ENCODE peak calls at places on chromosomes 12 and 14, in four cellular contexts. W is heart right ventricle, F is H9, H is left ventricle myocardium inferior. D is an unnamed sample. For H3K4me1, the result is how much of the 10 kb centered on the place peaks cover.

GRCh38 chr12:83046019-83046418 is 359.3 kb downstream of the TMTC2 start:
- DNase-seq in H (no peak), F (no peak), W (no peak), D (no peak)

GRCh38 chr12:3743803-3744202 is 9.1 kb downstream of the CRACR2A start:
- DNase-seq in F (no peak), H (no peak), W (no peak), D (no peak)

GRCh38 chr12:106417926-106418910 is 60.7 kb downstream of the POLR3B start:
- DNase-seq in W (no peak), H (no peak), F (no peak), D (no peak)

GRCh38 chr14:46405095-46405494 is 246.5 kb downstream of the RPL10L start:
- DNase-seq in H (no peak), F (no peak), W (no peak), D (no peak)

GRCh38 chr14:29282169-29282568 is 515.6 kb downstream of the FOXG1 start:
- DNase-seq in F (no peak), W (no peak), H (no peak), D (no peak)

GRCh38 chr14:55458800-55459577 is 18.6 kb upstream of the TBPL2 start:
- DNase-seq in H (no peak), F (no peak), W (no peak), D (no peak)

GRCh38 chr12:88185988-88186387 is 43.9 kb downstream of the TMTC3 start:
- DNase-seq in F (no peak), W (no peak), H (no peak), D (no peak)

GRCh38 chr12:6891637-6892036 is 13.0 kb upstream of the LRRC23 start:
- DNase-seq in W (no peak), F (no peak), H (no peak), D (no peak)

GRCh38 chr12:58967551-58967950 is 47.2 kb upstream of the LRIG3 start:
- DNase-seq in W (no peak), F (no peak), H (no peak), D (no peak)

GRCh38 chr14:31090872-31091764 is 64.9 kb upstream of the STRN3 start:
- DNase-seq in H (no peak), W (no peak), F (no peak), D (no peak)

GRCh38 chr12:67795235-67795634 is 146.7 kb downstream of the DYRK2 start:
- DNase-seq in F (no peak), H (no peak), W (no peak), D (no peak)

GRCh38 chr12:15346488-15346887 is 24.2 kb downstream of the PTPRO start:
- DNase-seq in H (no peak), W (no peak), F (no peak), D (no peak)

GRCh38 chr12:54378791-54379400 is 5.6 kb downstream of the ZNF385A start:
- DNase-seq in H (peak), W (peak), F (peak), D (no peak)

GRCh38 chr12:30533518-30533917 is 162.2 kb downstream of the IPO8 start:
- DNase-seq in F (no peak), H (no peak), W (no peak), D (no peak)

GRCh38 chr12:86521870-86522269 is 265.7 kb upstream of the MGAT4C start:
- DNase-seq in F (no peak), W (no peak), H (no peak), D (no peak)

GRCh38 chr14:68364823-68365222 is 428.0 kb downstream of the ZFP36L1 start:
- DNase-seq in F (peak), W (no peak), H (no peak), D (no peak)

GRCh38 chr12:5945071-5946008 is at the start of gene ANO2:
- DNase-seq in H (no peak), W (peak), F (peak), D (peak)

GRCh38 chr14:72863216-72864006 is 30.5 kb downstream of the DPF3 start:
- DNase-seq in W (no peak), H (no peak), F (no peak), D (no peak)

GRCh38 chr12:105888696-105889095 is 250.1 kb downstream of the NUAK1 start:
- DNase-seq in F (no peak), H (no peak), W (no peak), D (peak)

GRCh38 chr12:41907036-41907435 is 237.6 kb downstream of the GXYLT1 start:
- DNase-seq in W (no peak), F (peak), H (no peak), D (no peak)

GRCh38 chr14:54299393-54300363 is 97.1 kb upstream of the CDKN3 start:
- DNase-seq in W (no peak), H (peak), F (no peak), D (no peak)

GRCh38 chr12:106217706-106218105 is 30.1 kb downstream of the CKAP4 start:
- DNase-seq in F (no peak), H (no peak), W (no peak), D (no peak)

GRCh38 chr14:34059925-34060746 is 109.3 kb upstream of the EGLN3 start:
- DNase-seq in H (peak), W (peak), F (peak), D (peak)

GRCh38 chr12:41942355-41942754 is 202.3 kb downstream of the GXYLT1 start:
- DNase-seq in W (no peak), F (no peak), H (no peak), D (no peak)

GRCh38 chr14:95431199-95432145 is 85.0 kb downstream of the SYNE3 start:
- DNase-seq in W (no peak), F (peak), H (no peak), D (no peak)

GRCh38 chr12:42854826-42855225 is 265.3 kb upstream of the PRICKLE1 start:
- DNase-seq in W (no peak), F (no peak), H (no peak), D (no peak)

GRCh38 chr14:44847910-44848309 is 113.8 kb downstream of the KLHL28 start:
- DNase-seq in W (no peak), F (no peak), H (no peak), D (no peak)

GRCh38 chr14:95961481-95961880 is 77.7 kb upstream of the C14orf132 start:
- DNase-seq in H (no peak), W (no peak), F (no peak), D (no peak)

GRCh38 chr14:90511252-90511651 is 114.4 kb downstream of the CALM1 start:
- DNase-seq in H (no peak), W (no peak), F (no peak), D (no peak)
- H3K4me1 ChIP-seq in H (under half), W (under half), F (under half), D (under half)

GRCh38 chr12:27614866-27615265 is 81.4 kb upstream of the REP15 start:
- DNase-seq in F (no peak), W (no peak), H (no peak), D (no peak)

GRCh38 chr12:27615331-27615891 is 80.8 kb upstream of the REP15 start:
- DNase-seq in H (no peak), W (no peak), F (no peak), D (no peak)

GRCh38 chr12:27616356-27617150 is 79.7 kb upstream of the REP15 start:
- DNase-seq in F (no peak), H (no peak), W (no peak), D (no peak)

GRCh38 chr12:27610380-27610779 is 85.9 kb upstream of the REP15 start:
- DNase-seq in H (no peak), W (no peak), F (no peak), D (no peak)

GRCh38 chr12:27614386-27614785 is 81.9 kb upstream of the REP15 start:
- DNase-seq in F (no peak), H (no peak), W (no peak), D (no peak)
- H3K4me1 ChIP-seq in F (under half), H (half or more), W (half or more), D (under half)

GRCh38 chr12:89674326-89674942 is 34.2 kb downstream of the ATP2B1 start:
- DNase-seq in H (no peak), W (no peak), F (no peak), D (no peak)
- H3K4me1 ChIP-seq in H (under half), W (under half), F (under half), D (under half)

GRCh38 chr12:120007272-120007671 is 18.2 kb downstream of the BICDL1 start:
- DNase-seq in H (no peak), F (no peak), W (no peak), D (no peak)
- H3K4me1 ChIP-seq in H (under half), F (under half), W (under half), D (under half)

GRCh38 chr14:101810897-101811620 is 49.5 kb downstream of the PPP2R5C start:
- DNase-seq in H (no peak), W (no peak), F (no peak), D (no peak)
- H3K4me1 ChIP-seq in H (half or more), W (half or more), F (under half), D (half or more)

DNA sequence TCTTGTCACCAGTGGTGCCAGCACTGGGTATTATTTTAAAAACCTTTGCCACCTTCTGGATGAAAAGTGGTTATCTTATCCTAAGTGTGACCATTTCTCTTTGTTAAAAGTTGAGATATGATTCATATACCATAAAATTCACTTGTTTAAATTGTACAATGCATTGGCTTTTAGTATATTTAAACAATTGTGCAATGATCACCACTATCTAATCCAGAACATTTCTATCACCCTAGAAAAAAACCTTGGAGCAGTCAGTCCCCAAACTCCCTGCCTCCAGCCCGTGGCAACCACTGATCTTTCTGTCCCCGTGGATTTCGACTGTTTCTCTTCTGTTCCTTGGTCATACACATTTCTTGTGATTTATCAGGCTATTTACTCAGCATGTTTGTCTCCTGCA is 28.3 kb downstream of the SH2B3 start:
- DNase-seq in F (no peak), H (no peak), W (no peak), D (no peak)
- H3K4me1 ChIP-seq in F (under half), H (half or more), W (half or more), D (half or more)

GRCh38 chr14:64715628-64716412 is 11.6 kb downstream of the PLEKHG3 start:
- DNase-seq in F (peak), W (peak), H (no peak), D (no peak)
- H3K4me1 ChIP-seq in F (under half), W (half or more), H (half or more), D (half or more)

GRCh38 chr12:131458931-131459575 is 251.8 kb upstream of the SFSWAP start:
- DNase-seq in H (no peak), W (no peak), F (peak), D (no peak)

GRCh38 chr12:131458048-131458374 is 252.9 kb upstream of the SFSWAP start:
- DNase-seq in H (no peak), F (no peak), W (no peak), D (no peak)

GRCh38 chr12:131461096-131461495 is 249.8 kb upstream of the SFSWAP start:
- DNase-seq in F (peak), H (no peak), W (no peak), D (no peak)

GRCh38 chr12:131460516-131460915 is 250.4 kb upstream of the SFSWAP start:
- DNase-seq in H (no peak), F (peak), W (no peak), D (no peak)

DNA sequence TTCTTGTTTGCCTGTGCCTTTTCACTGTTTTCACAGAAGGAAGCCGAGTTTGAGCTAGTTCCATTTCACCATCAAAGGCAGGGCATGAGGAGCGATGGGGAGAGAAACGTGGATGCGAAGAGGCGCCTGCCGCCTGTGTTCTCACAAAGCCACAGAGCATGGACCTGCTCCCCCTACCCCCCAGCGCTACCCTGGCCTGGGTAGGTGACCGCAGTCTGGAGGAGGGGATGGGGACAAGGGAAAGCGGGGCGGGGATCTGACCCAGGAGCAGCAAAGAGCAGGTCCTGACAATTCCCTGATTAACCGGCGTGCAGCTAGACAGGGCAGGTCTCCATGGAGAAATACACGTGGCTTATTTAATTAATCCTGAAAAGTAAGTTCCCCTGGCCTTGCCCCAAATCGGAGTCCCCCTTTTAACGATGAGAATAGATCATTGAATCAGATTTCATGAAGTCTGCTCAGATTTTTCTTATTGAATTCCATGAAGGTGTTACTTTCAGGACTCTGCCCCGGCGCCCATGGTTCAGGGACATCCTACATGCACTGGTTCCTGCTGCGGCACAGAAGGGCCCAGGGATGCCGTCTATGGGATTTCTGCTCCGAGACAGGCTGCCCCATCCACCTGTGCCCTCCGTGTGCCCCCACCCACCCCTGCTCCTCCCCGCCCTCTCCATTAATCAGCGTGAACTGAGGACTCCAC is 251.1 kb upstream of the SFSWAP start:
- DNase-seq in W (no peak), F (peak), H (no peak), D (no peak)
- H3K4me1 ChIP-seq in W (under half), F (under half), H (under half), D (under half)

GRCh38 chr12:123061806-123062205 is 81.3 kb downstream of the ARL6IP4 start:
- DNase-seq in H (no peak), W (no peak), F (no peak), D (no peak)
- H3K4me1 ChIP-seq in H (half or more), W (half or more), F (under half), D (half or more)

GRCh38 chr14:92507174-92507768 is 6.3 kb upstream of the RIN3 start:
- DNase-seq in F (no peak), W (no peak), H (no peak), D (no peak)

GRCh38 chr14:92505826-92506225 is 7.8 kb upstream of the RIN3 start:
- DNase-seq in H (no peak), W (no peak), F (no peak), D (no peak)

GRCh38 chr14:92503756-92504491 is 9.7 kb upstream of the RIN3 start:
- DNase-seq in H (no peak), F (no peak), W (no peak), D (no peak)

GRCh38 chr14:92502541-92503286 is 10.9 kb upstream of the RIN3 start:
- DNase-seq in W (no peak), H (no peak), F (no peak), D (no peak)

DNA sequence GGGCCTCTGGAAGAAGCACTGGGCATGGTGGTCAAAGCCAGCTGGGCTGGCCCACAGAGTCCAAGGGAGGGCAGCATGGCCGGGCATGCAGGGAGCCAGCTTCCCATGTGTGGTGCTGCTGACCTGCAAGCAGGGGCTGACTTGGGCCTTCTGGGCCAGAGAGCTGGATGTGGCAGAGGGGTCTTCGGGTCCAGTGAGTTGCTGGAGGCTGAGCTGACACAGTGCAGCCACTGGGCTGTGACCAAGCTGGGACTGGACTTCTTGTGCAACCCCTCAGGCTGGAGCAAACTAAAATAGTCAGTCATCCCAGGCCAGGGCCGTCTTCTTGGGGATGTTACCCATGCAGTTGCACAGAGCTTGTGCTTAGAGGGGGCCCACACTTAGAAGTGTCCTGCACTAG is 7.4 kb upstream of the RIN3 start:
- DNase-seq in H (no peak), F (no peak), W (no peak), D (no peak)
- H3K4me1 ChIP-seq in H (under half), F (under half), W (under half), D (under half)

D was measured in esophagus muscularis mucosa.